ENCODE peak calls at places on chromosomes 13 and 19, in four cellular contexts. Z is Peyer's patch, B is psoas muscle, K is GM12878. Y is an unnamed sample.

GRCh38 chr19:18436651-18437478 is 1.1 kb downstream of the ISYNA1 start:
- DNase-seq in Z (peak; percentile 95), B (peak; percentile 83), K (no peak), Y (peak; percentile 88)

GRCh38 chr13:29105779-29106178 is 285.6 kb downstream of the MTUS2 start:
- DNase-seq in Z (no peak), B (no peak), K (no peak), Y (no peak)

GRCh38 chr13:44715287-44716224 is 139.4 kb upstream of the TSC22D1 start:
- DNase-seq in Z (no peak), B (no peak), K (no peak), Y (no peak)

GRCh38 chr13:86976521-86977324 is 694.4 kb upstream of the SLITRK5 start:
- DNase-seq in Z (no peak), B (no peak), K (no peak), Y (no peak)

GRCh38 chr13:78603240-78603947 is at the start of gene POU4F1:
- DNase-seq in Z (peak; percentile 72), B (peak; percentile 71), K (peak; percentile 19), Y (peak; percentile 51)

GRCh38 chr19:55678121-55678671 is 3.2 kb downstream of the EPN1 start:
- DNase-seq in Z (peak; percentile 92), B (peak; percentile 67), K (peak; percentile 88), Y (no peak)

GRCh38 chr13:103788061-103788652 is 721.9 kb upstream of the SLC10A2 start:
- DNase-seq in Z (no peak), B (no peak), K (no peak), Y (no peak)

GRCh38 chr19:1847684-1848398 is 442 bp downstream of the REXO1 start:
- DNase-seq in Z (no peak), B (no peak), K (no peak), Y (peak; percentile 55)

GRCh38 chr13:50127017-50127725 is 111.9 kb downstream of the KCNRG start:
- DNase-seq in Z (peak; percentile 83), B (peak; percentile 71), K (no peak), Y (no peak)

GRCh38 chr13:113129921-113130750 is 7.5 kb downstream of the F10 start:
- DNase-seq in Z (no peak), B (peak; percentile 56), K (no peak), Y (peak; percentile 28)

GRCh38 chr19:17185590-17185989 is 29.6 kb upstream of the USE1 start:
- DNase-seq in Z (no peak), B (no peak), K (no peak), Y (no peak)

GRCh38 chr13:23644527-23644926 is 74.3 kb downstream of the TNFRSF19 start:
- DNase-seq in Z (no peak), B (no peak), K (no peak), Y (no peak)
- H3K27ac ChIP-seq in Z (no peak overlapping the region), B (no peak overlapping the region), K (no peak overlapping the region), Y (no peak overlapping the region)

GRCh38 chr19:49421878-49422202 is 1.4 kb downstream of the PTH2 start:
- DNase-seq in Z (no peak), B (no peak), K (no peak), Y (no peak)

GRCh38 chr19:49419173-49419572 is 4.1 kb downstream of the PTH2 start:
- DNase-seq in Z (no peak), B (no peak), K (no peak), Y (no peak)

GRCh38 chr19:49422407-49423277 is 599 bp downstream of the PTH2 start:
- DNase-seq in Z (no peak), B (peak; percentile 72), K (no peak), Y (no peak)

GRCh38 chr19:49421039-49421877 is 2.0 kb downstream of the PTH2 start:
- DNase-seq in Z (peak; percentile 67), B (peak; percentile 67), K (no peak), Y (peak; percentile 64)

DNA sequence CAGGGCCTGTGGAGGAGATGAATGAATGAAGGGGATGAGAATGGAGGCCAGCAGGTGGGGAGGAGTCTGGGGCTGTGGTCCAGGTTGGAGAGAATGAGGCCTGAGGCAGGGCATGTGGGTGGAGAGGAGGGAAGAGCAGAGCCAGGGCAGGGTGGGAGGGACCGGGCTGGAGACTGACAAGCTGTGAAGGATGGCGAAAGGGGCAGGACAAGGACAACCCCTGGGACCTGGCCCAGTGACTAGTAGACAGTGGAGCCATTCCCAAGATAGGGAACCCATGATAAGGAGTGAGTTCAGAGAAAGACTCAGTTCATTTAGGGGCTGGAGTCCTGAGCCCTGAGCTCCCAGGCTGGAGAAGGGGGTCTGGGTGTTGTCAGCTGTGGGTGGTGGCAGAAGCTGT is 3.0 kb downstream of the PTH2 start:
- DNase-seq in Z (no peak), B (no peak), K (no peak), Y (no peak)
- H3K4me1 ChIP-seq in Z (peaks cover 18% of the 10 kb centered on the region), B (peaks cover 21% of the 10 kb centered on the region), K (peaks cover 7% of the 10 kb centered on the region), Y (peaks cover 12% of the 10 kb centered on the region)

DNA sequence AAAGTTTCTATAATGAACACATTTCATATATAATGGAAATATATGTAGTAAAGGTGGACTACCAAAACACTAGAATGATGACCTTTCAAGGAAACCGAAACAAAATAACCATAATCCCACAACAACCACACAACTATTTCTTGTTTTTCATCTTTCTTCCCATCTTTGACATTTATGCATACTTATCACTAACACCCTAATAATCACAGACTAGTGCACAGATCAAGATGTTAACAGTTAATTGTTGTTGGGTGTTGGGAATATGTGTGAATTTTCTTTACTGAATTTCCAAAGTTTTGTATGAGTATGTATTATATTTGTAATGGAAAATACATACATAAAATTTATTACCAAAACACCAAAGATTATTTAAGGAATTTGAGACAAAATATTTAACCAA is 30.3 kb downstream of the PEG3 start:
- DNase-seq in Z (no peak), B (no peak), K (no peak), Y (no peak)
- H3K9me3 ChIP-seq in Z (no peaks in the 10 kb centered on the region), B (no peaks in the 10 kb centered on the region), K (no peaks in the 10 kb centered on the region), Y (peaks cover 28% of the 10 kb centered on the region)

GRCh38 chr13:41751277-41751676 is 209.6 kb downstream of the VWA8 start:
- DNase-seq in Z (no peak), B (no peak), K (no peak), Y (no peak)

GRCh38 chr13:41751734-41752445 is 209.0 kb downstream of the VWA8 start:
- DNase-seq in Z (no peak), B (no peak), K (no peak), Y (no peak)

DNA sequence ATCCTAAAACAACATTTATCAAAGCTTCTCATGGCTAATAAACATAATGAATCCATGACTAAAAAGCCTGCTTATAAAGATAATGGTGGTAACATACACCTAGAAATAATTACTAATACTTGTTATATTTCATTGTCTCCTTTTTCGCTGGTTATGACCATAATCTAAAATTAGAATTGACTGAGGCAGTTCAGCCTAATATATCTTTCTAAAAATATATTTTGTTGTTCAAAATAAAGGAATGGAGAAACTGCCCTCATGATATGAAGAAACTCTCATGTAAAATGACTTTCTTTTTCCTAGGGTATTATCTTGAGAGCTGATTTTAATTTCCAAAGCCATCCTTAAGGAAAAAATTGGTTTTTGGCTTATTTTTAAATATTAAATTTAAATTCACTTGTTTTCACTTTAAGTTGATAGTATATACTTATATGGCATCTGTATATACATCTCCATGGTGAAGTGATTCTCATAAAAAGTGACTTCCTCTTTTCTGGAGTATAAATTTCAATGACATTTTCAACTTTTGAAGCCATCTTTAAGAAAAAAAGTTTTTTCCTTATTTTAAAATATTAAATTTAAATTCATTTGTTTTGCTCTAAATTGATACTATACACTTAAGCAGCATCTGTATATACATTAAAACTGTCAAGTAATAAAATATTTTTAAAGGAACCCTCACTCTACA is 204.6 kb downstream of the VWA8 start:
- DNase-seq in Z (no peak), B (no peak), K (no peak), Y (no peak)
- H3K27ac ChIP-seq in Z (no peak overlapping the region), B (peak overlapping the region; percentile 42), K (no peak overlapping the region), Y (no peak overlapping the region)